ENCODE peak calls at places on chromosomes 16 and 17, in four cellular contexts. M is GM23248, C is MM.1S, S is HCT116. L is an unnamed sample.

GRCh38 chr16:50603206-50604064 is 55.2 kb downstream of the NKD1 start:
- DNase-seq in M (peak; percentile 59), C (no peak), S (no peak), L (no peak)

GRCh38 chr17:59154721-59155438 is at the start of gene SKA2:
- DNase-seq in M (peak; percentile 99), C (no peak), S (no peak), L (peak; percentile 100)

GRCh38 chr16:56956076-56956475 is 5.7 kb upstream of the CETP start:
- DNase-seq in M (no peak), C (no peak), S (no peak), L (no peak)

GRCh38 chr17:7673239-7673638 is 14.1 kb downstream of the TP53 start:
- DNase-seq in M (no peak), C (peak; percentile 41), S (no peak), L (peak; percentile 59)

GRCh38 chr17:41802961-41803682 is 8.6 kb downstream of the P3H4 start:
- DNase-seq in M (no peak), C (no peak), S (no peak), L (no peak)

GRCh38 chr17:5355416-5356129 is 63.9 kb downstream of the NUP88 start:
- DNase-seq in M (peak; percentile 31), C (no peak), S (no peak), L (peak; percentile 47)

GRCh38 chr16:67447508-67448076 is 16.7 kb downstream of the HSD11B2 start:
- DNase-seq in M (peak; percentile 40), C (peak; percentile 75), S (peak; percentile 54), L (peak; percentile 46)

GRCh38 chr17:57880086-57880456 is 30.2 kb upstream of the MRPS23 start:
- DNase-seq in M (no peak), C (no peak), S (no peak), L (peak; percentile 63)

DNA sequence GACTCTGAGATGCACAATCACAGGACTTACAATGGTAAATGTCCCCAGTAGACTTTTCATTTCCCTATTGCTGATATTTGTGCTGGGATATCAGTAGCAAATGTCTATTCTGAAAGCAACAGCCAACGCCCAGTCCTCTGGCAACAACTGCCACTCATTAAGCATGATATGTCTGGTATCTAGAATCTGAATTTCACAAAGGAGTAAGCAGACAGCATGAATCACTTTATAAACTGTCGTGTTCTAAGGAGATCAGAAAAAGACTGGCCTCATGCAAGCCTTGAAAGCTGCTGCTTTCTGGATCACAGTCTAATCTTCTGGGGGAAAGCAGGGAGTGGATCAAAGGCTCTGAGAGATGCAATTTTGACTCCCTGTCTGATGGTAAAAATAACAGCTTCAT is 153.1 kb upstream of the NOG start:
- DNase-seq in M (peak; percentile 32), C (no peak), S (no peak), L (no peak)
- H3K9me2 ChIP-seq in M (no peaks in the 10 kb centered on the region), C (no peaks in the 10 kb centered on the region), S (no peaks in the 10 kb centered on the region), L (no peaks in the 10 kb centered on the region)

GRCh38 chr16:27321013-27321960 is 7.5 kb downstream of the IL4R start:
- DNase-seq in M (peak; percentile 69), C (no peak), S (no peak), L (peak; percentile 77)
- H3K9ac ChIP-seq in M (no peak overlapping the region), C (no peak overlapping the region), S (no peak overlapping the region), L (peak overlapping the region; percentile 10)

DNA sequence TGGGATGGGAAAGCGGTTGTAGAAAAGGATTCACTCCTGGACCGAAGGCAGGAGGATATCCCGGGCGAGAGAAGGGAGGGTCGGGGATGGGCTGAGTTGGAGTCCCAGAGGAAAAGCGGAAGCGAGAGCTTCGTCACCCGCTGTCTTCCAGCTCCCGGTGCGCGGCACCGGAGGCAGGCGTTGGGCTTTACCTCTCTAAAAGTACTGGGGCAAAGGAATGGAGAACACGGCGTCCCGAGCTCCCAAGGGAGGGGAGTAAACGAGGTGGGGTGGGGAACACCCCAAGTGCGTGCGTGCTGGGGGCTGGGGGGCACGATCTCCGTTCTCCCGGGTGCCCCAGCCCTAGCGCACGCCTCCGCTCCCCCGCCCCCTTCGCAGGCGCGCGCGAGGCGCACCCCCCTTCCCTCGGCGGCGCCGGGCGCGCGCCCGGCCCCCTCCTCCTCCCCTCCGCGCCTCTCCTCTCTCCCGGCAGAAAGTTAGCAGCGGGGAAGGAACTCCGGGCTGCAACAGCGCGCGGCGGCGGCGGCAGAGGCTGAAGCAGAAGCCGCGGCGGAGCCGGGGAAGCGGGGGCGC is at the start of gene HS3ST4:
- DNase-seq in M (peak; percentile 5), C (no peak), S (no peak), L (no peak)
- H3K9me2 ChIP-seq in M (no peaks in the 10 kb centered on the region), C (no peaks in the 10 kb centered on the region), S (no peaks in the 10 kb centered on the region), L (no peaks in the 10 kb centered on the region)

GRCh38 chr17:29069526-29070041 is 26.6 kb downstream of the PIPOX start:
- DNase-seq in M (peak; percentile 52), C (no peak), S (no peak), L (no peak)
- H3K9ac ChIP-seq in M (no peak overlapping the region), C (no peak overlapping the region), S (no peak overlapping the region), L (no peak overlapping the region)

DNA sequence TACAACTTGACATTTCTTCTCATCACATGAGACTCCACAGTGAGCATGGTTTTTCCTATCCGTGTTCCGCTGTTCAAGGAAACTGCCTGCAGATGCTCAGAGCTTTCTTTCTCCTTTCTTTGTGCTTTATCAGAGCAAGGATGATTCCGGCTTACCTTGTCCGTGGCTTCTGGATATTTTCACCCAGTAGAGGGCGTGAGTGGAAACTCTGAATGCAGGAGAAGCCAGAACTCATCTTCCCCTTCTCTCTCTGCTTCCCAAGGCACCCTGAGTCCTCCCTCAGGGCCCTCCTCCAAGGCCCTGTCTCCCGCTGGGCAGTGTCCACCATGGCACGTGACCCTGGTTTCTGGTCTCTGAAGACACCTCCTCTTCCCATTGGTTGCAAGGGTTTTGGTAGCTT is 721.1 kb upstream of the RBFOX1 start:
- DNase-seq in M (no peak), C (no peak), S (no peak), L (no peak)
- H3K9me2 ChIP-seq in M (no peaks in the 10 kb centered on the region), C (no peaks in the 10 kb centered on the region), S (no peaks in the 10 kb centered on the region), L (no peaks in the 10 kb centered on the region)

GRCh38 chr17:32877164-32877764 is 340 bp upstream of the MYO1D start:
- DNase-seq in M (peak; percentile 97), C (peak; percentile 94), S (peak; percentile 65), L (peak; percentile 86)

GRCh38 chr17:32875904-32876413 is 965 bp downstream of the MYO1D start:
- DNase-seq in M (peak; percentile 59), C (peak; percentile 21), S (no peak), L (peak; percentile 13)

GRCh38 chr17:32875230-32875903 is 1.6 kb downstream of the MYO1D start:
- DNase-seq in M (no peak), C (no peak), S (no peak), L (no peak)

GRCh38 chr17:32878211-32878610 is 1.3 kb upstream of the MYO1D start:
- DNase-seq in M (peak; percentile 98), C (no peak), S (no peak), L (peak; percentile 19)

DNA sequence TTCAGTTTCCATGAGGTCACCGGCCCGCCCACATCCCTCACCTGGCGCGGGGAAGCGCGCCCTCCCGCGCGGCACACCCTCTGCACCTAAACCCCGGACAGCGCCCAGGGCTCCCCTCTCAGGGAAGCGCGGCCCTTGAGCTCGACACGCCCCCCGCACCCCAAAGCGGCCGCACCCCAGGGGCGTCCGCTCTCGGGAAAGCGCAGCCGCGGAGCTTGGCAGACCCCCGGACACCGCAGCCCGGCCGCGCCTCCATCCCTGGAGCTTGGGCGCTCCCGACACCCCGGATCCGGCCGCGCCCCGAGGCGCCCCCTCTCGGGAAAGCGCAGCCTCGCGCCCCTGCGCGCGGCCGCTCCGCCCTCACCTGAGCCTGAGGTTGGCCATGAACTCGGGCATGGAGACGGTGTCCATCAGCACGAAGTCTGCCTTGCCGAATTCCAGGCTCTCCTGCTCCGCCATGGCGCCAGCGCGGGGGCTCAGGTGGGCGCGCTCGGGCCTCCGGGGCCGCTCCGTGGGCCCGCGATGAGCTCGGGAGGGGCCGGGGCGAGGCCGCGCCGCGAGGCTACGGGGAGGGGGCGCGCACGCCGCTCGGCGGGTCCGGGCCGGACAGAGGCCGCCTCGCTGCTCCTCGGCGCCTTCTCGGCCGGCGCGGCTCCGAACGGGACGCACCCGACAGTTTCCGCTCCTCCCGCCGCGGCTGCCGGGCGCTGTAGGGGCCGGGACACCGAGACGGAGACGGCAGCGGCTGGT is at the start of gene MYO1D:
- DNase-seq in M (peak; percentile 61), C (peak; percentile 87), S (peak; percentile 46), L (peak; percentile 65)
- H3K9ac ChIP-seq in M (peak within 1 kb of the TSS; percentile 74), C (peak within 1 kb of the TSS; percentile 74), S (peak within 1 kb of the TSS; percentile 70), L (peak within 1 kb of the TSS; percentile 49)

GRCh38 chr16:89934611-89935553 is 11.7 kb downstream of the TUBB3 start:
- DNase-seq in M (no peak), C (no peak), S (no peak), L (no peak)

GRCh38 chr16:89936034-89936433 is 12.5 kb upstream of the DEF8 start:
- DNase-seq in M (no peak), C (no peak), S (no peak), L (no peak)

GRCh38 chr16:89936981-89937380 is 11.6 kb upstream of the DEF8 start:
- DNase-seq in M (no peak), C (no peak), S (no peak), L (no peak)

GRCh38 chr16:89938636-89938885 is 10.0 kb upstream of the DEF8 start:
- DNase-seq in M (no peak), C (no peak), S (no peak), L (no peak)

GRCh38 chr16:89936508-89936907 is 12.0 kb upstream of the DEF8 start:
- DNase-seq in M (no peak), C (no peak), S (no peak), L (no peak)
- H3K9me2 ChIP-seq in M (no peaks in the 10 kb centered on the region), C (no peaks in the 10 kb centered on the region), S (no peaks in the 10 kb centered on the region), L (no peaks in the 10 kb centered on the region)

GRCh38 chr16:660132-660458 is 7.8 kb upstream of the RHOT2 start:
- DNase-seq in M (no peak), C (no peak), S (no peak), L (no peak)

GRCh38 chr16:659618-660017 is 8.3 kb upstream of the RHOT2 start:
- DNase-seq in M (no peak), C (no peak), S (no peak), L (no peak)

GRCh38 chr16:662095-662494 is 5.8 kb upstream of the RHOT2 start:
- DNase-seq in M (no peak), C (no peak), S (no peak), L (no peak)

GRCh38 chr16:661184-661821 is 6.6 kb upstream of the RHOT2 start:
- DNase-seq in M (no peak), C (no peak), S (no peak), L (no peak)

DNA sequence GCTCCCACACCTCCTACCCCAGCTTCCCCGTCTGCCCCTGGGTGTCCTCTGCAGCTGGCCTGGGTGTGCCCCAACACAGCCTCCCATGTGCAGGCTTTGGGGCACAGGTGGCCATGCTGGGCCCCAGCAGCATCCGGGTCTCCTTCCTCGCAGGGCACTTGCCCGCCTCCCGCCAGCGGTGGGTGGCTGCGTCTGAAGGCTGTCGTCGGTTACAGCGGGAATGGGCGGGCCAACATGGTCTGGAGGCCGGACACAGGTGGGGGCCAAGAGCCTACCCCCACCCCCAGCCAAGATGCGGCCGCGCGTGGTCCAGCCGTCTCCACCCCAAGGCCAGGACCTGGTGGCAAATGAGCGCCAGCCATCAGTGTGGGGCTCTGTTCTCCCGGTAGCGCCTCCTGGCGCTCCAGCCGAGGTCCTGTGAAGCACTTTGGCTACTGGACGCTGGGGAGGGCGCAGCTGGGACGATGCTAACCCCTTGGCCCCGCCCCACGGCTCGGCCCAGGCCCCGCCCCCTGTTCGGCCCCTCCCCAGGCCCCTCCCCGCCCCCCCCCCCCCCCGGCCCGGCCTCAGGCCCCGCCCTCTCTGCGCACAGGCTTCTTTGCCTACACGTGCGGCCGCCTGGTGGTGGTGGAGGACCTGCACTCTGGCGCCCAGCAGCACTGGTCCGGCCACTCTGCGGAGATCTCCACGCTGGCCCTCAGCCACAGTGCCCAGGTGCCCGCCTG is 7.3 kb upstream of the RHOT2 start:
- DNase-seq in M (peak; percentile 59), C (peak; percentile 90), S (peak; percentile 53), L (peak; percentile 79)
- H3K9ac ChIP-seq in M (no peak overlapping the region), C (peak overlapping the region; percentile 31), S (peak overlapping the region; percentile 33), L (peak overlapping the region; percentile 25)